ENCODE peak calls at places on chromosomes 5 and 9, in six cellular contexts. One of them, this sample, is unnamed.
A peak's percentile ranks its signal among the peaks of the same experiment; 100 is the strongest.

GRCh38 chr9:112784020-112784788 is 33.6 kb downstream of the SNX30 start:
- DNase-seq in progenitor cell of endocrine pancreas: no peak
- DNase-seq in CD8-positive, alpha-beta T cell: no peak
- DNase-seq in choroid plexus epithelial cell: peak; percentile 45
- DNase-seq in IMR-90: peak; percentile 59
- DNase-seq in endodermal cell: peak; percentile 79
- DNase-seq in this sample: no peak

GRCh38 chr5:127406326-127407121 is 110.9 kb upstream of the PRRC1 start:
- DNase-seq in progenitor cell of endocrine pancreas: no peak
- DNase-seq in CD8-positive, alpha-beta T cell: no peak
- DNase-seq in choroid plexus epithelial cell: no peak
- DNase-seq in IMR-90: no peak
- DNase-seq in endodermal cell: peak; percentile 70
- DNase-seq in this sample: no peak

GRCh38 chr9:102974530-102974929 is 20.6 kb upstream of the CYLC2 start:
- DNase-seq in progenitor cell of endocrine pancreas: no peak
- DNase-seq in CD8-positive, alpha-beta T cell: no peak
- DNase-seq in choroid plexus epithelial cell: no peak
- DNase-seq in IMR-90: no peak
- DNase-seq in endodermal cell: no peak
- DNase-seq in this sample: peak; percentile 45

GRCh38 chr5:131749138-131749537 is 47.7 kb downstream of the FNIP1 start:
- DNase-seq in progenitor cell of endocrine pancreas: no peak
- DNase-seq in CD8-positive, alpha-beta T cell: no peak
- DNase-seq in choroid plexus epithelial cell: no peak
- DNase-seq in IMR-90: peak; percentile 86
- DNase-seq in endodermal cell: no peak
- DNase-seq in this sample: peak; percentile 62

GRCh38 chr5:112757468-112758208 is 20.0 kb downstream of the APC start:
- DNase-seq in progenitor cell of endocrine pancreas: no peak
- DNase-seq in CD8-positive, alpha-beta T cell: no peak
- DNase-seq in choroid plexus epithelial cell: peak; percentile 82
- DNase-seq in IMR-90: peak; percentile 68
- DNase-seq in endodermal cell: peak; percentile 52
- DNase-seq in this sample: peak; percentile 61

GRCh38 chr5:102421647-102422046 is 77.2 kb downstream of the SLCO6A1 start:
- DNase-seq in progenitor cell of endocrine pancreas: no peak
- DNase-seq in CD8-positive, alpha-beta T cell: no peak
- DNase-seq in choroid plexus epithelial cell: no peak
- DNase-seq in IMR-90: no peak
- DNase-seq in endodermal cell: no peak
- DNase-seq in this sample: peak; percentile 48

GRCh38 chr9:121613009-121613766 is 38.2 kb upstream of the DAB2IP start:
- DNase-seq in progenitor cell of endocrine pancreas: no peak
- DNase-seq in CD8-positive, alpha-beta T cell: no peak
- DNase-seq in choroid plexus epithelial cell: no peak
- DNase-seq in IMR-90: no peak
- DNase-seq in endodermal cell: no peak
- DNase-seq in this sample: peak; percentile 71

GRCh38 chr9:130142635-130143034 is 29.6 kb upstream of the NCS1 start:
- DNase-seq in progenitor cell of endocrine pancreas: no peak
- DNase-seq in CD8-positive, alpha-beta T cell: no peak
- DNase-seq in choroid plexus epithelial cell: no peak
- DNase-seq in IMR-90: no peak
- DNase-seq in endodermal cell: no peak
- DNase-seq in this sample: no peak

GRCh38 chr9:84170521-84171141 is 169.9 kb downstream of the SLC28A3 start:
- DNase-seq in progenitor cell of endocrine pancreas: no peak
- DNase-seq in CD8-positive, alpha-beta T cell: no peak
- DNase-seq in choroid plexus epithelial cell: peak; percentile 98
- DNase-seq in IMR-90: peak; percentile 98
- DNase-seq in endodermal cell: peak; percentile 68
- DNase-seq in this sample: peak; percentile 79

GRCh38 chr5:106875591-106876297 is 795.0 kb downstream of the EFNA5 start:
- DNase-seq in progenitor cell of endocrine pancreas: no peak
- DNase-seq in CD8-positive, alpha-beta T cell: no peak
- DNase-seq in choroid plexus epithelial cell: peak; percentile 57
- DNase-seq in IMR-90: peak; percentile 36
- DNase-seq in endodermal cell: peak; percentile 91
- DNase-seq in this sample: peak; percentile 81

GRCh38 chr9:6829027-6829426 is 71.3 kb downstream of the KDM4C start:
- DNase-seq in progenitor cell of endocrine pancreas: no peak
- DNase-seq in CD8-positive, alpha-beta T cell: no peak
- DNase-seq in choroid plexus epithelial cell: peak; percentile 27
- DNase-seq in IMR-90: peak; percentile 19
- DNase-seq in endodermal cell: no peak
- DNase-seq in this sample: no peak

GRCh38 chr5:93790401-93790800 is 49.0 kb upstream of the POU5F2 start:
- DNase-seq in progenitor cell of endocrine pancreas: no peak
- DNase-seq in CD8-positive, alpha-beta T cell: no peak
- DNase-seq in choroid plexus epithelial cell: peak; percentile 67
- DNase-seq in IMR-90: peak; percentile 85
- DNase-seq in endodermal cell: no peak
- DNase-seq in this sample: peak; percentile 27
- TF ChIP-seq CTCF in progenitor cell of endocrine pancreas: no peak
- TF ChIP-seq CTCF in CD8-positive, alpha-beta T cell: no peak
- TF ChIP-seq CTCF in choroid plexus epithelial cell: no peak
- TF ChIP-seq CTCF in IMR-90: peak; percentile 19
- TF ChIP-seq CTCF in endodermal cell: peak; percentile 25
- TF ChIP-seq CTCF in this sample: no peak

DNA sequence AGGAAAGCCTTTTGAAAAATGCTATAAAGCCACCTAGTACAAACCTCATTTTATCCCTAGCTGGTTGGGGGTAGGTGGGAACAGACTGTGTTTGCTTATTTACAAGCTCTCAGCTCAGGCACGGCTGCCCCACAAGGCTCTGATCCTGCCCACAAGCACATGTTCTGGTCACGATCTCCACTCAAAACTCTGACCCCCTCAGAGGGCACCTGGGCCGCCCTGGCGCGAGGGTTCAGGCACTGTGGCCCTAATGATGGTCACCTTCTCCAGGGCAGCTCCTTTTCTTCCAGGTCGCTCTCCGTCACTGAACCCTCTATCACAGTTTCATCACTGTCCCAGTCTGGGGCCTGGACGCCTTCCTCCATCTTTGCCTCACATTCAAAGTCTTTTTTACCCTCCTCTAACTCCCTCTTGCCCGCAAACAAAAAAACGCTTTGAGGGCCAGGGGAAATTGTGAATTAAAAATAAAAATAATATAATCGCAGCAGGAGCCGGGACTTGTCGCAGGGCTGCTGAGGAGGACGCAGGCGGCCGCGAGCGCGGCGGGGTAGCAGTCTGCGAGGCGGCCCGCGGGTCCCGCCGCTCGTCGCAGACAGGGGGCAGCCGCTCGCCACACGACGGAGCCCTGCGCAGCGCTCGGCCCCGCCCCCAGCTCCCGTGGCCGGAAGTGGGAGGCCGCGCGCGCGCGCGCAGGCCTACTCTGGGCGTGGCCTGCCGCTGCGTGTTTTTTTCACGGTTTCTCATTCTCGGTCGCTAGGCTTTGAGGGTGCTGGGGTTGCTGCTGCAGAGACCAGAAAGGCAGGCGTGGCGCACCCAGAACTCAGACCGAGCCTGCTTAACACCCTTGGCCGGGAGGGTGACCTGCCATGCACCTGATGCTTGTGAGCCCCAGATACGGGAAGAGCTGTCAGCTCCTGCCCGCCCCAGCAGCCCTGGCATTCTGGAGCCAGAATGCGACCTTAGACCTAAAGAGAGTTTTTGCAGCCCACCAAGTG is at the start of gene ANKRD31:
- DNase-seq in progenitor cell of endocrine pancreas: peak; percentile 65
- DNase-seq in CD8-positive, alpha-beta T cell: peak; percentile 81
- DNase-seq in choroid plexus epithelial cell: peak; percentile 82
- DNase-seq in IMR-90: peak; percentile 66
- DNase-seq in endodermal cell: peak; percentile 91
- DNase-seq in this sample: peak; percentile 54
- TF ChIP-seq CTCF in progenitor cell of endocrine pancreas: peak; percentile 92
- TF ChIP-seq CTCF in CD8-positive, alpha-beta T cell: peak; percentile 89
- TF ChIP-seq CTCF in choroid plexus epithelial cell: peak; percentile 37
- TF ChIP-seq CTCF in IMR-90: peak; percentile 83
- TF ChIP-seq CTCF in endodermal cell: peak; percentile 94
- TF ChIP-seq CTCF in this sample: peak; percentile 46

DNA sequence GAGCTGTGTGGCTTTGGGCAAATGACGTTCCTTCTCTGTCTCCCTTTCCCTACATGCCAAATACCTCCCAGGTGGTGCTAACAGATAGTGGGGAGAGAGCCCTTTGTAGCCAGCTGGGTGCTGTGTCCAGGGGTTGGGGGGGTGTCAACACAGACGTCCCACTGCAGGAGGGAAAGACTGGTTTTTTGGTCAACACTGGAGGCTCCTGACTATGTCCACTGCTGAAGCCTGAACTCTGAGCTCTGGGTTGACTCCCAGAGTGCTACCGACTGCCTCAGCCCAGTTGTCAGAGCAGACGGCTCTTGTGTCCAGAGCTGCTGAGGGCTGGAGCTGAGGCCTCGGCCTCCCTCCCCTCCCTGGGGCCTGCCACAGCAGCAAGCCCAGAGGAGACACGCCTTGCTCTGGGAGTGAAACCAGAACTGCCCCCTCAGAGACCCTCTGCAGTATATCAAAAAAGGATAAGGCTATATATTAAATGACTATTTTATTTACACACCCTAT is 14.8 kb upstream of the SLC25A51 start:
- DNase-seq in progenitor cell of endocrine pancreas: no peak
- DNase-seq in CD8-positive, alpha-beta T cell: no peak
- DNase-seq in choroid plexus epithelial cell: no peak
- DNase-seq in IMR-90: no peak
- DNase-seq in endodermal cell: peak; percentile 49
- DNase-seq in this sample: no peak
- TF ChIP-seq CTCF in progenitor cell of endocrine pancreas: no peak
- TF ChIP-seq CTCF in CD8-positive, alpha-beta T cell: no peak
- TF ChIP-seq CTCF in choroid plexus epithelial cell: no peak
- TF ChIP-seq CTCF in IMR-90: no peak
- TF ChIP-seq CTCF in endodermal cell: no peak
- TF ChIP-seq CTCF in this sample: no peak

GRCh38 chr9:108535526-108535925 is 320.3 kb downstream of the ACTL7B start:
- DNase-seq in progenitor cell of endocrine pancreas: no peak
- DNase-seq in CD8-positive, alpha-beta T cell: no peak
- DNase-seq in choroid plexus epithelial cell: peak; percentile 31
- DNase-seq in IMR-90: no peak
- DNase-seq in endodermal cell: peak; percentile 66
- DNase-seq in this sample: peak; percentile 18
- TF ChIP-seq CTCF in progenitor cell of endocrine pancreas: peak; percentile 69
- TF ChIP-seq CTCF in CD8-positive, alpha-beta T cell: no peak
- TF ChIP-seq CTCF in choroid plexus epithelial cell: peak; percentile 57
- TF ChIP-seq CTCF in IMR-90: peak; percentile 25
- TF ChIP-seq CTCF in endodermal cell: peak; percentile 79
- TF ChIP-seq CTCF in this sample: no peak

GRCh38 chr5:145437627-145438026 is 397.5 kb downstream of the PRELID2 start:
- DNase-seq in progenitor cell of endocrine pancreas: no peak
- DNase-seq in CD8-positive, alpha-beta T cell: no peak
- DNase-seq in choroid plexus epithelial cell: no peak
- DNase-seq in IMR-90: no peak
- DNase-seq in endodermal cell: no peak
- DNase-seq in this sample: no peak
- TF ChIP-seq CTCF in progenitor cell of endocrine pancreas: no peak
- TF ChIP-seq CTCF in CD8-positive, alpha-beta T cell: no peak
- TF ChIP-seq CTCF in choroid plexus epithelial cell: no peak
- TF ChIP-seq CTCF in IMR-90: no peak
- TF ChIP-seq CTCF in endodermal cell: no peak
- TF ChIP-seq CTCF in this sample: no peak

This sample was measured in MCF 10A.